ENCODE peak calls at places on chromosomes 2 and 18, in nine cellular contexts. One of them, this sample, is unnamed.
A peak's percentile ranks its signal among the peaks of the same experiment; 100 is the strongest.

GRCh38 chr18:10074122-10074521 is 160.3 kb downstream of the VAPA start:
- DNase-seq in sciatic nerve: no peak
- DNase-seq in AG04450: no peak
- DNase-seq in activated T-cell treated with anti-CD3 and anti-CD28 coated beads for 1 hour: no peak
- DNase-seq in brain microvascular endothelial cell: no peak
- DNase-seq in ovary: no peak
- DNase-seq in neural crest cell: no peak
- DNase-seq in activated naive CD4-positive, alpha-beta T cell: no peak
- DNase-seq in NCI-H2107: no peak
- DNase-seq in this sample: no peak

GRCh38 chr2:235613671-235614070 is 119.8 kb downstream of the AGAP1 start:
- DNase-seq in neural crest cell: no peak
- DNase-seq in activated T-cell treated with anti-CD3 and anti-CD28 coated beads for 1 hour: no peak
- DNase-seq in sciatic nerve: no peak
- DNase-seq in brain microvascular endothelial cell: no peak
- DNase-seq in ovary: no peak
- DNase-seq in NCI-H2107: no peak
- DNase-seq in activated naive CD4-positive, alpha-beta T cell: no peak
- DNase-seq in AG04450: no peak
- DNase-seq in this sample: no peak

GRCh38 chr2:71063216-71063615 is 5.2 kb upstream of the NAGK start:
- DNase-seq in brain microvascular endothelial cell: no peak
- DNase-seq in neural crest cell: no peak
- DNase-seq in activated T-cell treated with anti-CD3 and anti-CD28 coated beads for 1 hour: no peak
- DNase-seq in activated naive CD4-positive, alpha-beta T cell: no peak
- DNase-seq in ovary: no peak
- DNase-seq in NCI-H2107: no peak
- DNase-seq in sciatic nerve: no peak
- DNase-seq in AG04450: no peak
- DNase-seq in this sample: no peak

GRCh38 chr2:28691774-28692281 is 59.8 kb upstream of the PPP1CB start:
- DNase-seq in AG04450: peak; percentile 67
- DNase-seq in brain microvascular endothelial cell: peak; percentile 36
- DNase-seq in ovary: no peak
- DNase-seq in activated naive CD4-positive, alpha-beta T cell: no peak
- DNase-seq in sciatic nerve: no peak
- DNase-seq in NCI-H2107: no peak
- DNase-seq in activated T-cell treated with anti-CD3 and anti-CD28 coated beads for 1 hour: no peak
- DNase-seq in neural crest cell: peak; percentile 25
- DNase-seq in this sample: no peak

GRCh38 chr2:36271266-36271665 is 84.3 kb upstream of the CRIM1 start:
- DNase-seq in neural crest cell: no peak
- DNase-seq in activated naive CD4-positive, alpha-beta T cell: no peak
- DNase-seq in brain microvascular endothelial cell: no peak
- DNase-seq in activated T-cell treated with anti-CD3 and anti-CD28 coated beads for 1 hour: no peak
- DNase-seq in ovary: no peak
- DNase-seq in sciatic nerve: no peak
- DNase-seq in NCI-H2107: no peak
- DNase-seq in AG04450: no peak
- DNase-seq in this sample: no peak

GRCh38 chr2:79717364-79718007 is 204.6 kb downstream of the CTNNA2 start:
- DNase-seq in neural crest cell: no peak
- DNase-seq in sciatic nerve: no peak
- DNase-seq in activated T-cell treated with anti-CD3 and anti-CD28 coated beads for 1 hour: no peak
- DNase-seq in ovary: no peak
- DNase-seq in NCI-H2107: no peak
- DNase-seq in brain microvascular endothelial cell: peak; percentile 68
- DNase-seq in activated naive CD4-positive, alpha-beta T cell: no peak
- DNase-seq in AG04450: peak; percentile 63
- DNase-seq in this sample: no peak

GRCh38 chr2:200871151-200871550 is 6.7 kb upstream of the CLK1 start:
- DNase-seq in activated naive CD4-positive, alpha-beta T cell: no peak
- DNase-seq in neural crest cell: no peak
- DNase-seq in AG04450: no peak
- DNase-seq in ovary: no peak
- DNase-seq in sciatic nerve: no peak
- DNase-seq in brain microvascular endothelial cell: no peak
- DNase-seq in NCI-H2107: no peak
- DNase-seq in activated T-cell treated with anti-CD3 and anti-CD28 coated beads for 1 hour: no peak
- DNase-seq in this sample: no peak

GRCh38 chr2:158060862-158061435 is 40.7 kb upstream of the UPP2 start:
- DNase-seq in activated T-cell treated with anti-CD3 and anti-CD28 coated beads for 1 hour: no peak
- DNase-seq in NCI-H2107: no peak
- DNase-seq in activated naive CD4-positive, alpha-beta T cell: no peak
- DNase-seq in sciatic nerve: no peak
- DNase-seq in ovary: no peak
- DNase-seq in AG04450: no peak
- DNase-seq in neural crest cell: no peak
- DNase-seq in brain microvascular endothelial cell: peak; percentile 70
- DNase-seq in this sample: no peak

This sample was measured in amygdala.